ENCODE peak calls at places on chromosomes 7 and 10, in six cellular contexts. V is osteocyte, M is ACHN, H is iPS-NIHi11, P is HT-29, O is prostate gland. U is an unnamed sample.
A peak's percentile ranks its signal among the peaks of the same experiment; 100 is the strongest.

GRCh38 chr7:90006988-90007387 is 147.3 kb upstream of the STEAP1 start:
- DNase-seq in V (no peak), M (no peak), H (no peak), P (no peak), O (no peak), U (no peak)

GRCh38 chr7:33091111-33091531 is 18.1 kb downstream of the RP9 start:
- DNase-seq in V (no peak), M (no peak), H (no peak), P (no peak), O (no peak), U (no peak)

GRCh38 chr7:37346761-37347160 is 101.9 kb downstream of the ELMO1 start:
- DNase-seq in V (no peak), M (no peak), H (no peak), P (peak; percentile 14), O (no peak), U (no peak)

GRCh38 chr10:58305821-58306220 is 29.0 kb upstream of the UBE2D1 start:
- DNase-seq in V (no peak), M (no peak), H (no peak), P (no peak), O (no peak), U (no peak)

GRCh38 chr10:6089334-6090219 is 743 bp downstream of the RBM17 start:
- DNase-seq in V (peak; percentile 83), M (peak; percentile 58), H (no peak), P (peak; percentile 38), O (no peak), U (no peak)

GRCh38 chr7:21767300-21767900 is 178.3 kb downstream of the CDCA7L start:
- DNase-seq in V (no peak), M (peak; percentile 90), H (peak; percentile 78), P (peak; percentile 89), O (peak; percentile 56), U (no peak)

GRCh38 chr7:27172823-27173411 is 1.2 kb downstream of the HOXA10 start:
- DNase-seq in V (no peak), M (peak; percentile 73), H (peak; percentile 22), P (no peak), O (peak; percentile 89), U (no peak)

GRCh38 chr7:2812831-2813230 is 31.3 kb downstream of the GNA12 start:
- DNase-seq in V (no peak), M (no peak), H (no peak), P (no peak), O (no peak), U (no peak)

GRCh38 chr7:27175005-27175625 is 995 bp upstream of the HOXA10 start:
- DNase-seq in V (no peak), M (no peak), H (peak; percentile 12), P (peak; percentile 95), O (peak; percentile 94), U (no peak)

U was measured in right atrium auricular region.